ENCODE peak calls at places on chromosomes 11 and 22, in eight cellular contexts. C is heart right ventricle; F is activated CD8-positive, alpha-beta memory T cell treated with anti-CD3 and anti-CD28 coated beads for 24 hours; L is fibroblast of the conjunctiva; S is NCI-H748 treated with DMSO at 0.1 percent for 48 hours; A is activated T-helper 1 cell treated with Interleukin-2 at 50 U/mL for 16 hours; H is fibroblast of pulmonary artery; T is tibial artery. Z is an unnamed sample.

GRCh38 chr11:10934293-10934850 is 76.5 kb upstream of the ZBED5 start:
- DNase-seq in L (no peak), A (no peak), S (peak), F (no peak), T (no peak), H (no peak), C (no peak), Z (no peak)

GRCh38 chr11:103892603-103893002 is 143.8 kb upstream of the DDI1 start:
- DNase-seq in A (no peak), C (no peak), H (peak), S (no peak), F (no peak), T (no peak), L (no peak), Z (no peak)

GRCh38 chr11:105000797-105001196 is 22.2 kb downstream of the CASP5 start:
- DNase-seq in A (peak), L (no peak), H (no peak), T (no peak), S (no peak), F (peak), C (peak), Z (no peak)

GRCh38 chr11:124897681-124898680 is at the start of gene ROBO4:
- DNase-seq in S (no peak), H (peak), T (peak), L (peak), A (no peak), F (no peak), C (peak), Z (peak)

GRCh38 chr11:4891996-4892640 is 10.4 kb downstream of the OR51T1 start:
- DNase-seq in H (peak), S (no peak), L (peak), T (no peak), C (no peak), F (no peak), A (no peak), Z (peak)

GRCh38 chr11:3047637-3048036 is 9.6 kb downstream of the CARS1 start:
- DNase-seq in F (no peak), T (no peak), S (no peak), A (no peak), C (no peak), H (no peak), L (no peak), Z (no peak)

GRCh38 chr22:29539105-29539504 is 14.5 kb downstream of the THOC5 start:
- DNase-seq in H (peak), C (no peak), T (no peak), S (no peak), A (no peak), F (no peak), L (no peak), Z (no peak)

GRCh38 chr11:15929371-15929801 is 427.0 kb downstream of the SOX6 start:
- DNase-seq in L (no peak), H (no peak), A (no peak), F (no peak), C (no peak), T (peak), S (no peak), Z (no peak)

GRCh38 chr11:2306971-2307732 is 5.3 kb downstream of the TSPAN32 start:
- DNase-seq in L (no peak), A (no peak), H (no peak), C (no peak), S (no peak), F (no peak), T (peak), Z (no peak)

GRCh38 chr11:75498556-75499255 is 27.0 kb downstream of the GDPD5 start:
- DNase-seq in H (no peak), F (no peak), C (no peak), L (no peak), A (no peak), T (no peak), S (no peak), Z (no peak)

GRCh38 chr11:93694586-93694985 is 33.1 kb downstream of the CEP295 start:
- DNase-seq in S (no peak), T (no peak), F (no peak), L (no peak), C (no peak), H (no peak), A (no peak), Z (no peak)

GRCh38 chr11:7570938-7571337 is 57.1 kb downstream of the PPFIBP2 start:
- DNase-seq in H (no peak), F (no peak), C (no peak), S (no peak), T (no peak), L (no peak), A (no peak), Z (no peak)

GRCh38 chr11:636511-637332 is at the start of gene DRD4:
- DNase-seq in T (no peak), A (no peak), C (no peak), F (peak), L (no peak), H (peak), S (no peak), Z (no peak)

GRCh38 chr11:133808393-133809140 is 36.7 kb downstream of the SPATA19 start:
- DNase-seq in S (no peak), A (no peak), H (peak), F (no peak), C (no peak), T (no peak), L (no peak), Z (no peak)

GRCh38 chr11:121559812-121560211 is 107.0 kb upstream of the SORL1-AS1 start:
- DNase-seq in H (no peak), T (no peak), S (no peak), A (no peak), F (no peak), C (no peak), L (no peak), Z (no peak)